ENCODE peak calls at places on chromosomes 4 and X, in four cellular contexts. V is A549, G is GM12878, Y is HepG2. H is an unnamed sample.

GRCh38 chr4:23881052-23881501 is 8.8 kb downstream of the PPARGC1A start:
- DNase-seq in V (no peak), G (no peak), Y (peak), H (no peak)

GRCh38 chrX:119343856-119344255 is 55.3 kb upstream of the SLC25A43 start:
- DNase-seq in V (no peak), G (no peak), Y (no peak), H (no peak)

GRCh38 chrX:154349359-154349935 is 25.0 kb downstream of the FLNA start:
- DNase-seq in V (no peak), G (no peak), Y (no peak), H (no peak)

GRCh38 chr4:127203561-127204260 is 429.0 kb upstream of the INTU start:
- DNase-seq in V (no peak), G (no peak), Y (no peak), H (no peak)

GRCh38 chrX:131746491-131746968 is 202.7 kb downstream of the OR13H1 start:
- DNase-seq in V (peak), G (peak), Y (no peak), H (peak)

GRCh38 chrX:369563-370101 is 17.1 kb downstream of the PPP2R3B start:
- DNase-seq in V (no peak), G (no peak), Y (no peak), H (no peak)

GRCh38 chr4:20532871-20533870 is 167.1 kb upstream of the PACRGL start:
- DNase-seq in V (no peak), G (no peak), Y (no peak), H (no peak)

GRCh38 chr4:24922988-24923387 is 10.1 kb upstream of the CCDC149 start:
- DNase-seq in V (no peak), G (no peak), Y (no peak), H (no peak)

GRCh38 chr4:86344127-86344526 is 15.7 kb downstream of the MAPK10 start:
- DNase-seq in V (no peak), G (no peak), Y (no peak), H (no peak)

GRCh38 chr4:4851906-4852305 is 7.6 kb upstream of the MSX1 start:
- DNase-seq in V (no peak), G (no peak), Y (no peak), H (no peak)

GRCh38 chr4:24659241-24659961 is 75.0 kb upstream of the DHX15 start:
- DNase-seq in V (no peak), G (no peak), Y (no peak), H (no peak)

GRCh38 chr4:112938461-112939058 is 110.9 kb upstream of the ANK2 start:
- DNase-seq in V (peak), G (no peak), Y (peak), H (peak)

GRCh38 chrX:106168107-106168506 is at the start of gene PWWP3B:
- DNase-seq in V (no peak), G (no peak), Y (no peak), H (no peak)

GRCh38 chr4:171834640-171835039 is 21.4 kb downstream of the GALNTL6 start:
- DNase-seq in V (no peak), G (no peak), Y (no peak), H (no peak)

GRCh38 chr4:172998527-172999469 is 169.8 kb upstream of the GALNT7 start:
- DNase-seq in V (no peak), G (no peak), Y (no peak), H (no peak)

GRCh38 chr4:4608214-4608537 is 66.3 kb upstream of the STX18 start:
- DNase-seq in V (no peak), G (no peak), Y (no peak), H (no peak)

GRCh38 chr4:66178901-66179300 is 508.6 kb upstream of the EPHA5 start:
- DNase-seq in V (no peak), G (no peak), Y (no peak), H (no peak)

GRCh38 chr4:27000820-27001219 is 140.2 kb downstream of the STIM2 start:
- DNase-seq in V (peak), G (no peak), Y (no peak), H (no peak)

GRCh38 chr4:118915468-118915867 is 26.8 kb downstream of the SYNPO2 start:
- DNase-seq in V (no peak), G (no peak), Y (no peak), H (no peak)

GRCh38 chr4:56979674-56980073 is 978 bp downstream of the POLR2B start:
- DNase-seq in V (no peak), G (no peak), Y (peak), H (no peak)

GRCh38 chrX:74450803-74451449 is 29.6 kb downstream of the SLC16A2 start:
- DNase-seq in V (peak), G (no peak), Y (no peak), H (no peak)

GRCh38 chrX:123685273-123685672 is 47.6 kb downstream of the THOC2 start:
- DNase-seq in V (no peak), G (no peak), Y (no peak), H (no peak)

GRCh38 chrX:17596546-17597205 is 140.6 kb upstream of the SCML1 start:
- DNase-seq in V (no peak), G (no peak), Y (no peak), H (no peak)

GRCh38 chr4:100983426-100983825 is 363.9 kb downstream of the PPP3CA start:
- DNase-seq in V (no peak), G (no peak), Y (no peak), H (no peak)

GRCh38 chrX:107576841-107577240 is 51.5 kb upstream of the PRPS1 start:
- DNase-seq in V (no peak), G (no peak), Y (no peak), H (no peak)

GRCh38 chr4:23023666-23024065 is 330.9 kb downstream of the GBA3 start:
- DNase-seq in V (no peak), G (no peak), Y (no peak), H (no peak)

GRCh38 chr4:141124224-141124623 is 9.0 kb downstream of the RNF150 start:
- DNase-seq in V (no peak), G (no peak), Y (no peak), H (no peak)

GRCh38 chrX:153460826-153461225 is 9.6 kb downstream of the HAUS7 start:
- DNase-seq in V (peak), G (no peak), Y (peak), H (peak)

GRCh38 chr4:88320780-88321373 is 36.5 kb upstream of the PPM1K start:
- DNase-seq in V (no peak), G (peak), Y (no peak), H (no peak)

DNA sequence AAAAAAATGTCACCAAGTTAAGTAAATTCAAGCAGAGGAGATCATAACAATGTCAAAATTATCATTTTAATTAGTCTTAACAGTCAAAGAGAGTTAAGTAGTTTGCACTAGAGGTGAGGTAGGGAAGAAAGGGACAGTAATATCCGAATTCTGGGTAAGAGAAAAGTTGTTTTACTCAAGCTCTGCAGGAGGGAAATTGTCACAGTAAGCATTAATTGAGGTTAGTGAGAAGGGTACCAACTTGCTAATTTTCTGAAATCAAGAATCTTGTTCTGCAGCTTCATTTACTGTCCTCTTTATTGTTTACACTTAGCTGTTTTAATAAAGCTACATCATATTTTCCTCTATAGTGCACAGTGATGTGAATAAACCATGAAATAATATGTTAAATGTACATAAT is 11.0 kb downstream of the DGKK start:
- DNase-seq in V (no peak), G (no peak), Y (no peak), H (no peak)
- TF ChIP-seq PBX3 in V (no peak), G (no peak), Y (no peak), H (no peak)

GRCh38 chr4:9925750-9926439 is 95.4 kb downstream of the SLC2A9 start:
- DNase-seq in V (no peak), G (no peak), Y (no peak), H (no peak)
- TF ChIP-seq EP300 in V (no peak), G (no peak), Y (no peak), H (no peak)

GRCh38 chr4:72613959-72614358 is 44.9 kb upstream of the ADAMTS3 start:
- DNase-seq in V (no peak), G (no peak), Y (no peak), H (no peak)
- TF ChIP-seq SMC3 in V (no peak), G (no peak), Y (no peak), H (no peak)

GRCh38 chr4:184937030-184937710 is 81.1 kb upstream of the HELT start:
- DNase-seq in V (no peak), G (no peak), Y (no peak), H (no peak)
- TF ChIP-seq PBX3 in V (no peak), G (no peak), Y (no peak), H (no peak)

GRCh38 chr4:152937535-152938236 is 1.6 kb downstream of the FHDC1 start:
- DNase-seq in V (peak), G (no peak), Y (no peak), H (peak)

GRCh38 chr4:152935138-152935537 is 985 bp upstream of the FHDC1 start:
- DNase-seq in V (peak), G (no peak), Y (no peak), H (no peak)

GRCh38 chr4:152936446-152937279 is 540 bp downstream of the FHDC1 start:
- DNase-seq in V (peak), G (no peak), Y (no peak), H (peak)

GRCh38 chr4:152937280-152937534 is 1.1 kb downstream of the FHDC1 start:
- DNase-seq in V (no peak), G (no peak), Y (no peak), H (no peak)

DNA sequence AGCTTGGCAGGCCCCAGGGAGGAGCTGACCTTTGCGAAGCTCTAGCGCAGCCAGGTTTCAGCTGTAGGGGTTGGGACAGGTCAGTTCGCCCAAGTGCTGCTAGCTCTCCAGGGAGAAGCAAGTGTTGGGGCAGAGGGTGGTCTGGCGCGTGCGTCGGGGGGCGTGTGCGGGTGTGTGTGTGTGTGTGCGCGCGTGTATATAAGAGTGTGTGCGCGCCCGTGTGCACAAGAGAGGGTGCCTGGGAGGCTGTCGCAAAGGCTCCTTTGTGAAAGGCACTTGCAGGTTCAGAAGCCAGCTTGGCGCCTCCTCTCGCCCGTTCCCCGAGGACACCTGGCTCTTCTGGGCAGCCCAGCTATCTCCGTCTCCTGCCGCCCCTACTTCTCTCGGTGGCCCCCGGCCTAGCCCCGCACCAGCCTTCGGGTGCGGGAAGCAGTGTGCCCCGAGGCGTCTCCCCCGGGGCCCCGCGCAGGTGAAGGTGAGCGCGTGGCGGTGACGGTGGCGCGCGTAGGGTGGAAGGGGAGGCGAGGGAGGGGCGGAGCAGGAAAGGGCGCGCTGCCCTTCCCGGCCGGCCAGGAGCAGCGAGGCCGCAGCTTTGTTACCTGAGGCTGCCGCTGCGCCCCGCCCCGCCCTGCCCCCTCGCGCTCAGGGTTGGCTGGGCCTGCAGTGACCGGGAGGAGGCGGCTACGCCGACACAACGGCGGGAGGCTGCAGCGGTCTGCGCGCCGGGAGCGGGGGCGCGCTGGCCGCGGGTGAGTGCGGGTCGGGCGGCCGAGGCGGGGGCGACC is at the start of gene FHDC1:
- DNase-seq in V (no peak), G (no peak), Y (no peak), H (peak)
- TF ChIP-seq EP300 in V (no peak), G (no peak), Y (no peak), H (no peak)

H was measured in SK-N-SH.